ENCODE peak calls at places on chromosomes 1 and 21, in six cellular contexts. A is CD8-positive, alpha-beta T cell; U is spleen; V is Caki2; I is stromal cell of bone marrow; L is fibroblast of the aortic adventitia. J is an unnamed sample.

GRCh38 chr1:201023517-201023902 is at the start of gene KIF21B:
- DNase-seq in I (no peak), L (peak), A (peak), U (peak), V (peak), J (peak)

GRCh38 chr1:82542766-82543165 is 742.0 kb downstream of the ADGRL2 start:
- DNase-seq in U (no peak), I (no peak), L (peak), V (no peak), A (no peak), J (peak)

GRCh38 chr21:38773108-38774061 is 32.3 kb upstream of the ETS2 start:
- DNase-seq in L (peak), U (no peak), A (no peak), I (peak), V (peak), J (peak)

GRCh38 chr21:15293251-15293650 is 228.5 kb upstream of the NRIP1 start:
- DNase-seq in L (peak), A (no peak), U (no peak), I (peak), V (peak), J (peak)

GRCh38 chr1:18922319-18922726 is 20.0 kb upstream of the ALDH4A1 start:
- DNase-seq in A (no peak), I (peak), U (no peak), L (peak), V (no peak), J (peak)

GRCh38 chr1:3465091-3465934 is 10.8 kb downstream of the ARHGEF16 start:
- DNase-seq in A (no peak), V (no peak), I (no peak), L (no peak), U (peak), J (no peak)

GRCh38 chr1:200029624-200030074 is 2.1 kb downstream of the NR5A2 start:
- DNase-seq in U (no peak), L (no peak), I (no peak), V (no peak), A (no peak), J (no peak)

GRCh38 chr1:43493661-43494450 is 36.8 kb upstream of the PTPRF start:
- DNase-seq in A (no peak), I (no peak), U (no peak), V (no peak), L (peak), J (peak)

GRCh38 chr1:243471026-243471685 is 215.3 kb downstream of the SDCCAG8 start:
- DNase-seq in L (no peak), I (no peak), A (no peak), V (no peak), U (no peak), J (no peak)

GRCh38 chr1:101022294-101022693 is 3.3 kb downstream of the DPH5 start:
- DNase-seq in V (no peak), U (no peak), L (peak), A (no peak), I (peak), J (peak)

GRCh38 chr1:13892141-13892670 is 192.2 kb downstream of the PRDM2 start:
- DNase-seq in A (no peak), L (no peak), V (no peak), U (no peak), I (no peak), J (no peak)

GRCh38 chr1:109377698-109378097 is 20.0 kb downstream of the SORT1 start:
- DNase-seq in U (no peak), I (no peak), V (no peak), L (no peak), A (no peak), J (no peak)

GRCh38 chr1:9537863-9538668 is 1.2 kb upstream of the SLC25A33 start:
- DNase-seq in U (peak), V (no peak), I (no peak), A (no peak), L (no peak), J (no peak)

GRCh38 chr1:94983343-94983742 is 56.4 kb upstream of the CNN3 start:
- DNase-seq in A (no peak), L (peak), V (no peak), U (no peak), I (peak), J (peak)

GRCh38 chr1:223216074-223216473 is 73.0 kb upstream of the TLR5 start:
- DNase-seq in V (no peak), I (no peak), L (no peak), A (peak), U (no peak), J (no peak)

GRCh38 chr1:11525516-11525915 is 46.6 kb downstream of the DISP3 start:
- DNase-seq in A (no peak), I (no peak), L (no peak), U (no peak), V (no peak), J (no peak)

GRCh38 chr1:64072089-64072835 is 131.2 kb upstream of the UBE2U start:
- DNase-seq in A (no peak), V (no peak), U (no peak), I (no peak), L (peak), J (peak)

GRCh38 chr1:33713058-33713877 is 150.6 kb upstream of the HMGB4 start:
- DNase-seq in L (no peak), A (no peak), V (no peak), I (no peak), U (no peak), J (no peak)

GRCh38 chr1:228426518-228427175 is 10.0 kb upstream of the TRIM17 start:
- DNase-seq in A (no peak), U (peak), V (no peak), L (no peak), I (no peak), J (no peak)

GRCh38 chr1:182397653-182398388 is 2.6 kb downstream of the TEDDM1 start:
- DNase-seq in I (no peak), L (peak), V (no peak), A (no peak), U (no peak), J (no peak)

GRCh38 chr1:205972491-205973168 is 29.4 kb upstream of the SLC26A9 start:
- DNase-seq in I (no peak), V (no peak), A (no peak), L (no peak), U (no peak), J (no peak)

GRCh38 chr21:16084776-16085364 is 355.1 kb downstream of the USP25 start:
- DNase-seq in A (no peak), L (peak), U (no peak), V (no peak), I (peak), J (peak)

GRCh38 chr1:172135076-172135672 is 285.3 kb upstream of the C1orf105 start:
- DNase-seq in U (no peak), I (no peak), V (no peak), L (no peak), A (no peak), J (peak)

GRCh38 chr21:21200103-21200938 is 202.1 kb downstream of the NCAM2 start:
- DNase-seq in A (no peak), U (no peak), V (peak), I (peak), L (peak), J (peak)

GRCh38 chr21:38244407-38244787 is 12.4 kb upstream of the KCNJ15 start:
- DNase-seq in I (no peak), L (no peak), U (no peak), A (no peak), V (no peak), J (no peak)

GRCh38 chr1:63327417-63328139 is 5.2 kb downstream of the FOXD3 start:
- DNase-seq in V (peak), L (peak), U (peak), A (no peak), I (peak), J (peak)

GRCh38 chr1:231039161-231040018 is 664 bp downstream of the FAM89A start:
- DNase-seq in U (peak), V (peak), A (peak), L (peak), I (peak), J (peak)